ENCODE peak calls at places on chromosome 17, in nine cellular contexts. H is cardiac muscle cell; V is stimulated activated CD4-positive, alpha-beta T cell treated with anti-CD3 and anti-CD28 coated beads, Interleukin-4, amount 100 ng/mL, for 4 hours; N is left lung; R is fibroblast of the conjunctiva; G is adipocyte; D is CD8-positive, alpha-beta T cell; K is amniotic stem cell; U is nephron progenitor cell. M is an unnamed sample.

GRCh38 chr17:32277284-32277683 is 11.7 kb downstream of the RHBDL3 start:
- DNase-seq in V (no peak), H (peak), D (no peak), G (peak), R (no peak), N (no peak), U (peak), K (no peak), M (peak)

GRCh38 chr17:61009619-61010018 is 332.0 kb downstream of the BCAS3 start:
- DNase-seq in K (no peak), R (peak), G (peak), D (no peak), H (peak), U (no peak), N (no peak), V (no peak), M (peak)

GRCh38 chr17:62626719-62627218 is 701 bp upstream of the MRC2 start:
- DNase-seq in H (peak), R (peak), V (peak), G (peak), N (no peak), D (no peak), U (no peak), K (peak), M (peak)

GRCh38 chr17:34892864-34893263 is 68.4 kb downstream of the CCT6B start:
- DNase-seq in R (no peak), K (no peak), D (no peak), V (no peak), N (no peak), U (peak), G (no peak), H (peak), M (peak)

GRCh38 chr17:51298508-51299371 is 38.4 kb downstream of the UTP18 start:
- DNase-seq in N (no peak), K (no peak), D (no peak), G (peak), R (peak), V (no peak), H (peak), U (no peak), M (peak)

GRCh38 chr17:40605301-40605700 is 40.0 kb upstream of the CCR7 start:
- DNase-seq in D (peak), V (peak), K (no peak), G (no peak), H (no peak), R (no peak), N (no peak), U (no peak), M (no peak)

GRCh38 chr17:7884581-7885356 is 3.8 kb upstream of the CHD3 start:
- DNase-seq in D (peak), H (peak), K (no peak), V (peak), U (peak), N (no peak), G (peak), R (no peak), M (peak)

GRCh38 chr17:76444518-76445311 is 8.2 kb downstream of the UBE2O start:
- DNase-seq in K (no peak), G (peak), R (no peak), H (no peak), N (no peak), V (no peak), D (no peak), U (no peak), M (peak)

GRCh38 chr17:32936894-32937500 is 9.0 kb downstream of the TMEM98 start:
- DNase-seq in D (peak), N (peak), R (peak), K (no peak), H (peak), U (peak), V (peak), G (peak), M (peak)

GRCh38 chr17:614637-615546 is 99.7 kb downstream of the VPS53 start:
- DNase-seq in K (no peak), N (no peak), R (no peak), G (peak), V (no peak), U (no peak), H (no peak), D (no peak), M (peak)

GRCh38 chr17:69500911-69501429 is 86.5 kb downstream of the MAP2K6 start:
- DNase-seq in N (no peak), R (peak), V (no peak), H (no peak), K (no peak), D (no peak), U (no peak), G (no peak), M (peak)

GRCh38 chr17:37312137-37312923 is 63.5 kb upstream of the C17orf78 start:
- DNase-seq in K (no peak), N (no peak), R (no peak), G (no peak), H (no peak), U (no peak), V (no peak), D (no peak), M (peak)

GRCh38 chr17:32268734-32269288 is 3.2 kb downstream of the RHBDL3 start:
- DNase-seq in H (no peak), K (no peak), V (no peak), N (no peak), U (no peak), D (no peak), R (no peak), G (no peak), M (no peak)

GRCh38 chr17:46765491-46765890 is 53.0 kb downstream of the WNT3 start:
- DNase-seq in N (no peak), V (no peak), G (no peak), H (no peak), U (no peak), D (no peak), R (no peak), K (no peak), M (no peak)

GRCh38 chr17:80596760-80597608 is 52.3 kb downstream of the RPTOR start:
- DNase-seq in G (no peak), K (no peak), H (no peak), D (no peak), R (no peak), V (no peak), N (no peak), U (no peak), M (peak)

GRCh38 chr17:77472837-77473214 is 332.1 kb downstream of the SEC14L1 start:
- DNase-seq in R (no peak), H (no peak), N (no peak), K (no peak), V (no peak), U (no peak), D (no peak), G (peak), M (no peak)

GRCh38 chr17:76076100-76076764 is 1.7 kb downstream of the GALR2 start:
- DNase-seq in U (peak), K (no peak), N (no peak), H (no peak), D (no peak), R (no peak), V (no peak), G (no peak), M (no peak)

GRCh38 chr17:32588982-32589381 is 102.2 kb downstream of the CDK5R1 start:
- DNase-seq in G (no peak), R (no peak), N (no peak), H (no peak), D (no peak), V (no peak), K (no peak), U (no peak), M (peak)

GRCh38 chr17:4715071-4715749 is 4.8 kb downstream of the ARRB2 start:
- DNase-seq in U (no peak), D (peak), V (no peak), G (no peak), K (no peak), R (no peak), N (no peak), H (no peak), M (no peak)

GRCh38 chr17:76696763-76697701 is 13.7 kb downstream of the MXRA7 start:
- DNase-seq in N (no peak), R (no peak), K (no peak), V (no peak), D (no peak), U (no peak), H (peak), G (no peak), M (peak)

GRCh38 chr17:12918132-12918531 is 99.7 kb downstream of the ELAC2 start:
- DNase-seq in U (no peak), K (peak), R (no peak), N (no peak), G (peak), H (peak), D (no peak), V (no peak), M (peak)

GRCh38 chr17:725746-726145 is 6.7 kb upstream of the TLCD3A start:
- DNase-seq in V (no peak), N (no peak), K (no peak), D (no peak), G (no peak), U (no peak), R (no peak), H (no peak), M (no peak)

GRCh38 chr17:55674107-55674506 is 48.6 kb downstream of the TMEM100 start:
- DNase-seq in D (no peak), U (no peak), R (no peak), H (peak), V (no peak), G (no peak), K (no peak), N (no peak), M (peak)

GRCh38 chr17:7403043-7403901 is 625 bp downstream of the TMEM256 start:
- DNase-seq in N (no peak), K (no peak), G (no peak), U (peak), H (no peak), V (peak), D (no peak), R (no peak), M (no peak)

GRCh38 chr17:32533296-32533695 is 46.5 kb downstream of the CDK5R1 start:
- DNase-seq in V (no peak), N (no peak), H (no peak), G (no peak), K (no peak), D (no peak), U (no peak), R (no peak), M (no peak)

GRCh38 chr17:56635640-56636039 is 42.1 kb downstream of the NOG start:
- DNase-seq in K (no peak), N (no peak), U (no peak), D (no peak), V (no peak), R (no peak), G (no peak), H (no peak), M (peak)

GRCh38 chr17:8117980-8118768 is at the start of gene ALOXE3:
- DNase-seq in K (no peak), V (no peak), D (no peak), H (peak), G (peak), N (peak), R (no peak), U (peak), M (peak)

GRCh38 chr17:17539591-17539990 is 43.4 kb upstream of the RASD1 start:
- DNase-seq in G (no peak), R (no peak), V (no peak), D (no peak), N (no peak), H (no peak), U (no peak), K (no peak), M (no peak)

GRCh38 chr17:7706631-7707354 is 1.8 kb downstream of the EFNB3 start:
- DNase-seq in V (no peak), G (no peak), H (no peak), K (no peak), N (no peak), D (no peak), R (no peak), U (no peak), M (no peak)

GRCh38 chr17:75909812-75910274 is 5.2 kb upstream of the MRPL38 start:
- DNase-seq in U (no peak), D (no peak), H (no peak), G (peak), N (no peak), V (no peak), R (peak), K (no peak), M (peak)

GRCh38 chr17:49358638-49359247 is 3.3 kb downstream of the ZNF652 start:
- DNase-seq in G (no peak), R (no peak), H (peak), D (no peak), U (no peak), V (no peak), K (no peak), N (no peak), M (peak)

GRCh38 chr17:13864551-13864950 is 204.8 kb upstream of the COX10 start:
- DNase-seq in V (no peak), D (no peak), N (no peak), G (peak), R (peak), H (peak), K (no peak), U (no peak), M (peak)

GRCh38 chr17:1447061-1447460 is 9.0 kb downstream of the CRK start:
- DNase-seq in R (no peak), H (peak), V (no peak), D (no peak), G (no peak), N (no peak), U (no peak), K (no peak), M (no peak)

GRCh38 chr17:21358185-21358584 is 18.0 kb upstream of the KCNJ12 start:
- DNase-seq in U (no peak), H (no peak), G (no peak), D (no peak), K (no peak), N (no peak), V (no peak), R (no peak), M (no peak)

GRCh38 chr17:62911106-62911505 is 54.9 kb upstream of the TANC2 start:
- DNase-seq in G (no peak), K (no peak), D (no peak), H (no peak), V (no peak), U (no peak), R (no peak), N (no peak), M (no peak)

GRCh38 chr17:58541249-58541648 is 26.8 kb upstream of the MTMR4 start:
- DNase-seq in D (no peak), V (no peak), H (no peak), U (no peak), G (no peak), K (no peak), R (no peak), N (no peak), M (peak)

GRCh38 chr17:45428050-45428953 is 4.4 kb downstream of the ARHGAP27 start:
- DNase-seq in H (peak), N (peak), D (peak), R (peak), U (peak), K (no peak), G (peak), V (peak), M (peak)

GRCh38 chr17:75191584-75191983 is 8.8 kb upstream of the SUMO2 start:
- DNase-seq in D (no peak), V (no peak), H (peak), G (no peak), U (no peak), R (no peak), N (no peak), K (no peak), M (peak)